ENCODE peak calls at places on chromosomes 3 and 15, in eight cellular contexts. I is activated T-cell treated with anti-CD3 and anti-CD28 coated beads, Interleukin-2, amount 50 U/mL, for 4 hours; Z is stimulated activated memory B cell treated with anti-CD40 and anti-IgM and Interleukin-4, amounts not matched to agents 10 μg/mL and 1 μg/mL and 100 μg/mL, for 72 hours; C is effector memory CD8-positive, alpha-beta T cell; T is Right ventricle myocardium inferior; O is esophagus mucosa; A is naive thymus-derived CD8-positive, alpha-beta T cell; M is body of pancreas. R is an unnamed sample.

GRCh38 chr15:43105077-43105769 is 615 bp downstream of the UBR1 start:
- ATAC-seq in I (peak; percentile 39), Z (peak; percentile 52), C (peak; percentile 42), T (peak; percentile 41), O (peak; percentile 30), A (peak; percentile 49), M (peak; percentile 80), R (peak; percentile 54)

GRCh38 chr3:99498544-99499234 is 139.7 kb upstream of the COL8A1 start:
- ATAC-seq in I (no peak), Z (peak; percentile 31), C (no peak), T (peak; percentile 10), O (no peak), A (no peak), M (no peak), R (no peak)

GRCh38 chr3:96410006-96410730 is 404.2 kb upstream of the EPHA6 start:
- ATAC-seq in I (no peak), Z (no peak), C (no peak), T (no peak), O (no peak), A (no peak), M (no peak), R (no peak)

GRCh38 chr15:57772223-57772957 is 65.9 kb downstream of the POLR2M start:
- ATAC-seq in I (peak; percentile 51), Z (no peak), C (no peak), T (no peak), O (peak; percentile 62), A (no peak), M (no peak), R (peak; percentile 82)

GRCh38 chr3:129614927-129615363 is 8.5 kb upstream of the PLXND1 start:
- ATAC-seq in I (no peak), Z (no peak), C (no peak), T (peak; percentile 45), O (peak; percentile 25), A (no peak), M (peak; percentile 46), R (no peak)

GRCh38 chr3:159805411-159805772 is 183.2 kb upstream of the IL12A start:
- ATAC-seq in I (no peak), Z (no peak), C (no peak), T (no peak), O (no peak), A (no peak), M (no peak), R (no peak)

GRCh38 chr15:20348900-20349773 is 192.5 kb downstream of the GOLGA6L6 start:
- ATAC-seq in I (no peak), Z (peak; percentile 1), C (no peak), T (no peak), O (peak; percentile 11), A (no peak), M (no peak), R (no peak)

GRCh38 chr3:171108066-171108465 is 81.5 kb upstream of the SLC2A2 start:
- ATAC-seq in I (no peak), Z (no peak), C (no peak), T (no peak), O (no peak), A (no peak), M (no peak), R (no peak)

GRCh38 chr15:79516646-79517045 is 84.5 kb downstream of the MINAR1 start:
- ATAC-seq in I (no peak), Z (no peak), C (no peak), T (no peak), O (no peak), A (no peak), M (no peak), R (no peak)

GRCh38 chr3:169948559-169949371 is 17.8 kb upstream of the SEC62 start:
- ATAC-seq in I (no peak), Z (peak; percentile 71), C (no peak), T (no peak), O (no peak), A (no peak), M (no peak), R (no peak)

GRCh38 chr3:134333522-134334181 is 40.6 kb downstream of the AMOTL2 start:
- ATAC-seq in I (no peak), Z (no peak), C (no peak), T (no peak), O (no peak), A (no peak), M (no peak), R (no peak)

GRCh38 chr3:52524752-52525661 is 8.7 kb downstream of the NT5DC2 start:
- ATAC-seq in I (no peak), Z (no peak), C (no peak), T (peak; percentile 16), O (peak; percentile 65), A (no peak), M (peak; percentile 52), R (no peak)

GRCh38 chr3:69031635-69032034 is 18.2 kb upstream of the EOGT start:
- ATAC-seq in I (no peak), Z (no peak), C (no peak), T (no peak), O (no peak), A (no peak), M (no peak), R (no peak)

GRCh38 chr3:23508464-23508863 is 297.3 kb upstream of the UBE2E1 start:
- ATAC-seq in I (no peak), Z (no peak), C (no peak), T (no peak), O (peak; percentile 56), A (no peak), M (no peak), R (no peak)

GRCh38 chr3:53287413-53287734 is 31.6 kb upstream of the TKT start:
- ATAC-seq in I (peak; percentile 71), Z (no peak), C (no peak), T (no peak), O (no peak), A (no peak), M (no peak), R (peak; percentile 63)